ENCODE peak calls at places on chromosome 18, in six cellular contexts. L is GM23338, Q is H1, H is HepG2, I is K562, U is GM12878. X is an unnamed sample.

GRCh38 chr18:45828917-45829811 is 3.7 kb downstream of the SIGLEC15 start:
- DNase-seq in L (no peak), Q (no peak), H (no peak), I (peak), U (no peak), X (no peak)

GRCh38 chr18:10482985-10483949 is 28.8 kb downstream of the APCDD1 start:
- DNase-seq in L (no peak), Q (no peak), H (no peak), I (no peak), U (peak), X (no peak)

GRCh38 chr18:60739212-60739611 is 366.6 kb upstream of the MC4R start:
- DNase-seq in L (peak), Q (no peak), H (no peak), I (no peak), U (no peak), X (no peak)

GRCh38 chr18:635171-635570 is 22.3 kb upstream of the TYMS start:
- DNase-seq in L (peak), Q (no peak), H (no peak), I (no peak), U (no peak), X (peak)

GRCh38 chr18:59383831-59384230 is 24.8 kb upstream of the LMAN1 start:
- DNase-seq in L (no peak), Q (no peak), H (no peak), I (no peak), U (no peak), X (no peak)

GRCh38 chr18:31217455-31217854 is 54.8 kb upstream of the DSC1 start:
- DNase-seq in L (no peak), Q (no peak), H (no peak), I (no peak), U (no peak), X (no peak)

GRCh38 chr18:75089748-75090327 is 119.1 kb downstream of the PTGR3 start:
- DNase-seq in L (peak), Q (no peak), H (no peak), I (no peak), U (no peak), X (no peak)

GRCh38 chr18:42268793-42269192 is 313.8 kb downstream of the PIK3C3 start:
- DNase-seq in L (no peak), Q (no peak), H (no peak), I (no peak), U (no peak), X (no peak)

GRCh38 chr18:13639196-13639595 is 87.2 kb downstream of the FAM210A start:
- DNase-seq in L (no peak), Q (no peak), H (no peak), I (no peak), U (no peak), X (no peak)

GRCh38 chr18:65608471-65608870 is 142.3 kb upstream of the CDH7 start:
- DNase-seq in L (no peak), Q (no peak), H (no peak), I (no peak), U (no peak), X (no peak)

GRCh38 chr18:27223570-27224340 is 38.6 kb upstream of the CHST9 start:
- DNase-seq in L (peak), Q (no peak), H (no peak), I (no peak), U (no peak), X (peak)

GRCh38 chr18:12307871-12308385 is at the start of gene TUBB6:
- DNase-seq in L (peak), Q (no peak), H (no peak), I (peak), U (no peak), X (peak)

GRCh38 chr18:58937204-58937603 is 72.5 kb downstream of the ZNF532 start:
- DNase-seq in L (no peak), Q (no peak), H (no peak), I (no peak), U (no peak), X (no peak)

GRCh38 chr18:62986490-62986889 is 271.1 kb downstream of the PHLPP1 start:
- DNase-seq in L (no peak), Q (no peak), H (no peak), I (no peak), U (no peak), X (no peak)

GRCh38 chr18:5294113-5294617 is 1.4 kb downstream of the ZBTB14 start:
- DNase-seq in L (no peak), Q (no peak), H (no peak), I (no peak), U (no peak), X (no peak)

GRCh38 chr18:59264651-59265245 is 8.5 kb downstream of the RAX start:
- DNase-seq in L (peak), Q (no peak), H (no peak), I (no peak), U (no peak), X (peak)

GRCh38 chr18:74373428-74373827 is 57.8 kb downstream of the C18orf63 start:
- DNase-seq in L (no peak), Q (no peak), H (no peak), I (no peak), U (no peak), X (no peak)

GRCh38 chr18:12256946-12257345 is 2.8 kb downstream of the CIDEA start:
- DNase-seq in L (no peak), Q (no peak), H (no peak), I (no peak), U (no peak), X (no peak)

GRCh38 chr18:25244170-25244569 is 107.8 kb downstream of the ZNF521 start:
- DNase-seq in L (no peak), Q (no peak), H (no peak), I (no peak), U (no peak), X (no peak)
- TF ChIP-seq CREB1 in L (no peak), Q (no peak), H (no peak), I (no peak), U (no peak), X (no peak)

GRCh38 chr18:23992941-23993280 is 21.6 kb upstream of the TTC39C start:
- DNase-seq in L (no peak), Q (no peak), H (no peak), I (no peak), U (no peak), X (no peak)

GRCh38 chr18:23992119-23992940 is 22.2 kb upstream of the TTC39C start:
- DNase-seq in L (no peak), Q (no peak), H (no peak), I (no peak), U (no peak), X (no peak)

GRCh38 chr18:23995180-23995579 is 19.4 kb upstream of the TTC39C start:
- DNase-seq in L (no peak), Q (no peak), H (no peak), I (no peak), U (no peak), X (no peak)

GRCh38 chr18:23998018-23998417 is 16.5 kb upstream of the TTC39C start:
- DNase-seq in L (no peak), Q (no peak), H (no peak), I (no peak), U (no peak), X (no peak)

DNA sequence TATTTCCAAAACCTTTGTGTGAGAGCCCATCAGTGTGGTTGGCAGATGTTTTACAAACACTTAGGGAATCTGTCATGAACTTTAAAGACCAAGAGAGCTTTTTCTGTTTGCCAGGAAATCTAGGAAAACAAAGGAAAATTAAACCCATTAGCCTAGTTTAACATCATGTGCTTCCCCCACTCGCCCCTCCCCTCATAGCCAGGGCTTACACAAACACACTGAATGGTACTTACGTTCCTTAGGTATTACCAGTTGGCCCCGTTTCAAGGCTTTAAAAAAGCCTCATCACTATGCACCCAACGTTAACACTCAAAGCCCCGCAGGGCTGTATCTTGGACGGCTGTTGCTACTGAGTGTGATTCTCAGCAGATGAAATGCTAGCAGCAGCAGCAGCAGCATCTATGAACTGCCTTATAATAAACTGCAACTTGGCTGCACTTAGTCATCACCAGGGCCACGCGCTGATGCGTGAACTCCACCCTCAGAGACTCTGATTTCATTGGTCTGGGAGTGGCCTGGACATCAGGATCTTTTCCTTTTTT is 20.1 kb upstream of the TTC39C start:
- DNase-seq in L (peak), Q (no peak), H (peak), I (no peak), U (no peak), X (no peak)
- TF ChIP-seq CREB1 in L (no peak), Q (no peak), H (no peak), I (no peak), U (peak), X (no peak)

GRCh38 chr18:25230658-25231326 is 121.2 kb downstream of the ZNF521 start:
- DNase-seq in L (no peak), Q (no peak), H (no peak), I (no peak), U (no peak), X (no peak)
- TF ChIP-seq CREB1 in L (no peak), Q (no peak), H (no peak), I (no peak), U (no peak), X (no peak)

GRCh38 chr18:54229660-54230059 is 5.2 kb upstream of the MBD2 start:
- DNase-seq in L (no peak), Q (no peak), H (no peak), I (no peak), U (no peak), X (no peak)
- TF ChIP-seq CREB1 in L (no peak), Q (no peak), H (no peak), I (no peak), U (no peak), X (no peak)

GRCh38 chr18:22099925-22100324 is 69.5 kb upstream of the GATA6 start:
- DNase-seq in L (no peak), Q (no peak), H (no peak), I (no peak), U (no peak), X (no peak)
- TF ChIP-seq CREB1 in L (no peak), Q (no peak), H (no peak), I (no peak), U (no peak), X (no peak)

GRCh38 chr18:36950960-36951359 is 122.0 kb downstream of the KIAA1328 start:
- DNase-seq in L (no peak), Q (no peak), H (no peak), I (no peak), U (no peak), X (no peak)
- TF ChIP-seq CREB1 in L (no peak), Q (no peak), H (no peak), I (no peak), U (no peak), X (no peak)

GRCh38 chr18:36692331-36692730 is 136.5 kb downstream of the TPGS2 start:
- DNase-seq in L (no peak), Q (no peak), H (no peak), I (no peak), U (no peak), X (no peak)

GRCh38 chr18:36697905-36698304 is 130.9 kb downstream of the TPGS2 start:
- DNase-seq in L (no peak), Q (no peak), H (no peak), I (no peak), U (no peak), X (no peak)

GRCh38 chr18:36692909-36693308 is 135.9 kb downstream of the TPGS2 start:
- DNase-seq in L (no peak), Q (no peak), H (no peak), I (no peak), U (no peak), X (no peak)

GRCh38 chr18:36695806-36696205 is 133.0 kb downstream of the TPGS2 start:
- DNase-seq in L (no peak), Q (no peak), H (no peak), I (no peak), U (no peak), X (no peak)

GRCh38 chr18:36693931-36694661 is 134.7 kb downstream of the TPGS2 start:
- DNase-seq in L (no peak), Q (no peak), H (peak), I (no peak), U (no peak), X (no peak)
- TF ChIP-seq CREB1 in L (no peak), Q (no peak), H (no peak), I (no peak), U (no peak), X (no peak)

GRCh38 chr18:79068299-79068945 is 772 bp upstream of the ATP9B start:
- DNase-seq in L (peak), Q (no peak), H (no peak), I (no peak), U (peak), X (peak)
- TF ChIP-seq CREB1 in L (no peak), Q (no peak), H (no peak), I (no peak), U (no peak), X (no peak)